ENCODE peak calls at places on chromosomes 1 and 21, in ten cellular contexts. U is iris pigment epithelial cell; A is IMR-90; P is HFF-Myc; K is GM10248; O is germinal center; W is choroid plexus epithelial cell; M is stimulated activated CD4-positive, alpha-beta T cell treated with anti-CD3 and anti-CD28 coated beads, TNF-alpha, amount 100 ng/mL, for 4 hours; I is anterior cingulate cortex; Q is activated T-helper 1 cell treated with anti-CD3 and anti-CD28 coated beads, Interleukin-2, amount 50 U/mL, for 16 hours. B is an unnamed sample.

GRCh38 chr21:44425307-44425894 is 29.9 kb upstream of the LRRC3 start:
- DNase-seq in P (no peak), Q (no peak), K (no peak), U (no peak), A (no peak), W (no peak), I (no peak), M (no peak), O (no peak), B (no peak)

GRCh38 chr1:71804140-71804539 is 478.2 kb downstream of the NEGR1 start:
- DNase-seq in O (no peak), P (no peak), W (no peak), U (no peak), K (no peak), Q (no peak), I (no peak), M (no peak), A (no peak), B (no peak)

GRCh38 chr21:45971487-45972352 is 9.8 kb upstream of the COL6A1 start:
- DNase-seq in O (no peak), K (no peak), P (peak), A (peak), I (no peak), U (no peak), M (no peak), Q (no peak), W (peak), B (peak)

GRCh38 chr1:48864913-48865312 is 88.2 kb upstream of the BEND5 start:
- DNase-seq in I (no peak), P (no peak), O (no peak), W (no peak), Q (no peak), K (no peak), A (no peak), U (no peak), M (no peak), B (no peak)

GRCh38 chr1:89622895-89623294 is 10.0 kb upstream of the LRRC8C start:
- DNase-seq in K (no peak), Q (no peak), U (peak), A (peak), W (peak), P (no peak), M (no peak), I (no peak), O (no peak), B (no peak)

GRCh38 chr1:207362962-207363858 is 41.7 kb downstream of the CD55 start:
- DNase-seq in O (no peak), A (peak), P (no peak), U (peak), M (no peak), I (no peak), W (peak), Q (no peak), K (no peak), B (no peak)

GRCh38 chr1:205598841-205599666 is 32.8 kb downstream of the ELK4 start:
- DNase-seq in A (peak), W (peak), O (no peak), I (peak), M (no peak), Q (no peak), U (peak), P (peak), K (no peak), B (no peak)

GRCh38 chr1:67170751-67171573 is 4.7 kb downstream of the IL23R start:
- DNase-seq in O (no peak), A (no peak), P (no peak), K (no peak), I (no peak), U (no peak), W (no peak), Q (no peak), M (no peak), B (no peak)

GRCh38 chr21:45534591-45535331 is 7.5 kb downstream of the SLC19A1 start:
- DNase-seq in W (peak), P (no peak), U (no peak), O (no peak), Q (no peak), K (no peak), A (no peak), I (peak), M (no peak), B (no peak)

GRCh38 chr1:93171549-93172050 is 8.6 kb downstream of the TMED5 start:
- DNase-seq in O (no peak), A (peak), Q (no peak), K (no peak), I (no peak), P (no peak), W (peak), U (peak), M (no peak), B (no peak)

GRCh38 chr21:36706951-36707762 is 8.2 kb downstream of the SIM2 start:
- DNase-seq in U (no peak), K (no peak), I (no peak), W (peak), Q (no peak), A (peak), P (no peak), O (no peak), M (no peak), B (peak)

GRCh38 chr21:41678944-41679343 is 87.9 kb downstream of the RIPK4 start:
- DNase-seq in U (peak), M (no peak), O (no peak), Q (no peak), W (peak), I (peak), A (peak), K (no peak), P (peak), B (no peak)

GRCh38 chr21:17660449-17660848 is 47.7 kb upstream of the BTG3 start:
- DNase-seq in P (no peak), W (peak), M (no peak), K (no peak), Q (no peak), O (no peak), U (peak), I (no peak), A (no peak), B (no peak)

GRCh38 chr1:169207825-169208520 is 101.5 kb downstream of the ATP1B1 start:
- DNase-seq in A (no peak), W (no peak), I (no peak), K (no peak), P (no peak), Q (no peak), M (no peak), U (no peak), O (no peak), B (no peak)

GRCh38 chr1:24888061-24888970 is 41.8 kb downstream of the RUNX3 start:
- DNase-seq in O (no peak), M (no peak), I (no peak), K (peak), U (no peak), W (no peak), A (no peak), P (no peak), Q (no peak), B (no peak)